ENCODE peak calls at places on chromosomes 5 and 9, in six cellular contexts. V is AG09309, C is A549, I is mesothelial cell of epicardium, A is PC-9, P is astrocyte. L is an unnamed sample.

GRCh38 chr9:122403381-122404002 is 32.7 kb downstream of the PTGS1 start:
- DNase-seq in V (peak; percentile 29), P (no peak), C (no peak), I (no peak), A (no peak), L (no peak)

GRCh38 chr5:64000096-64000495 is 37.9 kb upstream of the HTR1A start:
- DNase-seq in I (no peak), V (no peak), C (no peak), P (no peak), A (no peak), L (no peak)

GRCh38 chr9:98375138-98375726 is 119.8 kb upstream of the TBC1D2 start:
- DNase-seq in V (peak; percentile 34), I (no peak), P (peak; percentile 81), C (peak; percentile 53), A (peak; percentile 96), L (no peak)

GRCh38 chr5:58770131-58770530 is 187.3 kb downstream of the RAB3C start:
- DNase-seq in C (no peak), A (no peak), I (no peak), V (no peak), P (no peak), L (no peak)

GRCh38 chr5:141430332-141431113 is at the start of gene PCDHGA12:
- DNase-seq in I (no peak), V (peak; percentile 90), P (peak; percentile 77), A (no peak), C (peak; percentile 62), L (no peak)

GRCh38 chr5:5409151-5409810 is 13.2 kb upstream of the ICE1 start:
- DNase-seq in V (no peak), A (no peak), P (no peak), I (no peak), C (peak; percentile 47), L (no peak)

GRCh38 chr5:119966028-119966427 is 336.7 kb downstream of the FAM170A start:
- DNase-seq in V (peak; percentile 4), C (no peak), I (no peak), P (no peak), A (no peak), L (no peak)

GRCh38 chr5:177370488-177371119 is 12.9 kb downstream of the RGS14 start:
- DNase-seq in A (peak; percentile 86), I (peak; percentile 86), P (peak; percentile 76), V (no peak), C (peak; percentile 95), L (peak; percentile 93)

GRCh38 chr5:172849636-172850453 is 15.8 kb downstream of the ERGIC1 start:
- DNase-seq in I (no peak), V (no peak), C (no peak), A (no peak), P (no peak), L (no peak)

GRCh38 chr9:36154213-36154952 is 14.8 kb upstream of the CCIN start:
- DNase-seq in C (peak; percentile 66), A (peak; percentile 40), P (peak; percentile 65), V (no peak), I (peak; percentile 42), L (no peak)

GRCh38 chr5:107478068-107478641 is 192.6 kb downstream of the EFNA5 start:
- DNase-seq in A (no peak), I (no peak), C (no peak), P (no peak), V (no peak), L (no peak)

GRCh38 chr5:139638090-139638735 is 9.9 kb upstream of the CXXC5 start:
- DNase-seq in C (no peak), P (peak; percentile 65), A (peak; percentile 75), I (peak; percentile 44), V (peak; percentile 64), L (peak; percentile 93)

GRCh38 chr5:99544326-99544725 is 615.5 kb upstream of the CHD1 start:
- DNase-seq in P (peak; percentile 4), V (no peak), I (no peak), A (no peak), C (no peak), L (no peak)

GRCh38 chr9:5336683-5337082 is 3.0 kb downstream of the RLN1 start:
- DNase-seq in P (no peak), V (no peak), A (no peak), I (no peak), C (no peak), L (no peak)

GRCh38 chr5:50799596-50799995 is 133.2 kb downstream of the PARP8 start:
- DNase-seq in I (no peak), C (no peak), A (no peak), P (no peak), V (no peak), L (no peak)

GRCh38 chr5:82100303-82101077 is 128.7 kb downstream of the ATG10 start:
- DNase-seq in V (no peak), C (peak; percentile 43), P (peak; percentile 72), A (no peak), I (no peak), L (no peak)

GRCh38 chr9:35935261-35935660 is 22.7 kb downstream of the OR2S2 start:
- DNase-seq in I (no peak), A (no peak), V (no peak), C (no peak), P (peak; percentile 75), L (no peak)

GRCh38 chr5:55222819-55223124 is 4.3 kb downstream of the MCIDAS start:
- DNase-seq in P (no peak), I (no peak), A (no peak), C (no peak), V (no peak), L (no peak)

GRCh38 chr9:92737611-92738299 is 26.9 kb downstream of the BICD2 start:
- DNase-seq in V (no peak), C (no peak), P (no peak), I (no peak), A (no peak), L (no peak)

GRCh38 chr9:92738661-92739081 is 26.0 kb downstream of the BICD2 start:
- DNase-seq in C (no peak), I (no peak), A (no peak), V (no peak), P (peak; percentile 81), L (no peak)

GRCh38 chr9:92736816-92737606 is 27.6 kb downstream of the BICD2 start:
- DNase-seq in P (peak; percentile 51), C (no peak), V (no peak), A (no peak), I (no peak), L (no peak)

GRCh38 chr9:92735907-92736600 is 28.6 kb downstream of the BICD2 start:
- DNase-seq in C (no peak), I (no peak), P (no peak), V (no peak), A (no peak), L (no peak)

DNA sequence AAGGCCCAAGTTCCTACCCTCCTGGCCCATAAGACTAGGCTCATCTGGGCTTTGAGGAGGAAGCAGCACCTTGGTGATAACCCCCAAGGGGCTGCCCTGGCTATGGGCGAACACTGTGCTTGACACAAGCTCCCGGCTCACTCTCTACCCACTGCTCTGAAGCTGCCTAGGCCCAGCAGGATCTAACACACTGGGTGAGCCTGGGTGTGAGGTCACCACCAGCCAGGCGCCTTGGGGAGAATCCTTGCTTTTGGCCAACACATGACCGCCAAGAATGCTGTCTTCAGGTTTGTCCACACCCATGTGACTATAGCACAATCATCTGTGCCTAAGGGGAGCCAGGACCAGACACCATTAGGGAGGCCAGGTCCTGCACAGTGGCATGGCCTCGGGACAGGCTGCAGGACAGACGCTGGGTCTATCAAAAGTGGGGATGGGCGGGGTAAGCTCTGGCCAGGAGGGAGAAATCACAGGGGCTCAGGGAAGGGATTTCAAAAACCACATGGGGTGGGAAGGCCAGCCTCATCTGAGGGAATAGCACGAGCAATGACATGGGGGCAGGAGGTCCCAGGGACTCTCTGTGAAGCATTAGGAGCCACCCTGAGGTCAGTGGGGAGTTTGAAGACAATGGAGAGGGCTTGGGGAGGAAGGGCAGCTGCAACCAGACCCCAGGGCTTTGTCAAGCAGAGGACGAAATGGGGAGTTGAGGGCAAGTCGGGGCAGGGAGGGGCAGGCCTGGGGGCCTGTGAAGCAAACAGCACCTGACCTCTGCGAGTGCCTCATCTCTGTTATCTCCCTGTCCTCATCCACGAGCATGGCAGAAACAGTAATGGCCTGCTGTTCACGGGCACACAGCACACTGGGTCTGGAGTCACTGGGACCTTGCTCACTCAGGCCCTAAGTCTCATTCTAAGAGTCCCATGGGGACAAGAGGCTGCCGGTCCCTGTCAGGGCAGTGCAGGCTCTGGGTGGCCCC is 29.4 kb downstream of the BICD2 start:
- DNase-seq in I (no peak), A (no peak), C (no peak), V (no peak), P (no peak), L (no peak)
- TF ChIP-seq CTCF in I (no peak), A (no peak), C (no peak), V (no peak), P (no peak), L (no peak)

GRCh38 chr5:73987915-73988314 is 361.9 kb downstream of the ARHGEF28 start:
- DNase-seq in C (no peak), V (no peak), I (no peak), P (peak; percentile 34), A (no peak), L (no peak)

GRCh38 chr5:73983661-73984060 is 357.7 kb downstream of the ARHGEF28 start:
- DNase-seq in P (no peak), I (no peak), V (no peak), A (no peak), C (no peak), L (no peak)

GRCh38 chr5:73981696-73982095 is 355.7 kb downstream of the ARHGEF28 start:
- DNase-seq in C (no peak), I (no peak), A (no peak), V (no peak), P (no peak), L (no peak)

GRCh38 chr5:73986729-73987128 is 360.7 kb downstream of the ARHGEF28 start:
- DNase-seq in V (no peak), A (no peak), P (no peak), I (no peak), C (no peak), L (no peak)

GRCh38 chr5:73985145-73985544 is 359.1 kb downstream of the ARHGEF28 start:
- DNase-seq in I (no peak), A (peak; percentile 46), V (no peak), C (peak; percentile 31), P (peak; percentile 20), L (no peak)
- TF ChIP-seq CTCF in I (peak; percentile 51), A (peak; percentile 73), V (peak; percentile 38), C (peak; percentile 19), P (peak; percentile 58), L (peak; percentile 51)

GRCh38 chr5:44952376-44952775 is 143.6 kb downstream of the MRPS30 start:
- DNase-seq in I (no peak), A (peak; percentile 43), C (peak; percentile 43), V (no peak), P (peak; percentile 11), L (no peak)
- TF ChIP-seq CTCF in I (peak; percentile 86), A (peak; percentile 92), C (peak; percentile 41), V (peak; percentile 46), P (peak; percentile 69), L (peak; percentile 64)

DNA sequence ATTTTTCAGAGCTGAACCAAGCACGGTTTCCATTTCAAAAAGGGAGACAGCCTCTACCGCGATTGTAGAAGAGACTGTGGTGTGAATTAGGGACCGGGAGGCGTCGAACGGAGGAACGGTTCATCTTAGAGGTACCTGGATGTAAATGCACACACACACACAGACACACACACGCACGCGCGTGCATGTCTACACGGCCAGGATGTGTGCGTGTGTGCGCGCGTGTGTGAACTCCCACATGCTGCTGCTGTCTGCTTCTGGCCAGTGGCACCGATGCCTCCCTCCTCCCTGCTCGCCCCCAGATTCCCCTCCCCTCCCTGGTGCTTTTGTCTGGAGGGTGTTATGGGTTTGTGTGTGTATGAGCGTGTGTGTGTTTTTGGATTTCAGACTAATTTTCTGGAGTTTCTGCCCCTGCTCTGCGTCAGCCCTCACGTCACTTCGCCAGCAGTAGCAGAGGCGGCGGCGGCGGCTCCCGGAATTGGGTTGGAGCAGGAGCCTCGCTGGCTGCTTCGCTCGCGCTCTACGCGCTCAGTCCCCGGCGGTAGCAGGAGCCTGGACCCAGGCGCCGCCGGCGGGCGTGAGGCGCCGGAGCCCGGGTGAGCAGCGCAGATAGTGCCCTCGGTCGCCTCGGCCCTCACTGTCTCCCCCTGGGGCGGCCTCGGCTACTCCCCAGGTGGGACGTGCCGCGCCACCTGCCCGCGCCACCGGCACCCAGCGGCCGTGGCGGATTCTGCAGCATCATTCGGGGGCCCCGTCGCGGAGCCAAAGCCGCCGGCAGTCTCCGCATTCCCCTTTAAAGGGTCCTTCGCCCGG is at the start of gene NTRK2:
- DNase-seq in P (peak; percentile 37), A (no peak), I (peak; percentile 74), V (no peak), C (peak; percentile 17), L (no peak)
- TF ChIP-seq CTCF in P (no peak), A (no peak), I (peak; percentile 60), V (no peak), C (no peak), L (peak; percentile 42)

L was measured in osteocyte.